ENCODE peak calls at places on chromosomes 5 and 9, in four cellular contexts. I is skeletal muscle cell, E is lower lobe of right lung, X is fibroblast of mammary gland. L is an unnamed sample.

GRCh38 chr5:139462582-139463276 is at the start of gene ECSCR:
- DNase-seq in I (no peak), E (no peak), X (no peak), L (no peak)

GRCh38 chr5:72611111-72611724 is 104.0 kb upstream of the ZNF366 start:
- DNase-seq in I (no peak), E (peak; percentile 81), X (peak; percentile 85), L (no peak)

GRCh38 chr9:79308012-79308411 is 263.8 kb upstream of the TLE4 start:
- DNase-seq in I (no peak), E (no peak), X (no peak), L (no peak)

GRCh38 chr5:132785355-132785754 is 8.3 kb upstream of the SEPTIN8 start:
- DNase-seq in I (no peak), E (no peak), X (no peak), L (no peak)

GRCh38 chr5:32352685-32353084 is 39.9 kb upstream of the MTMR12 start:
- DNase-seq in I (no peak), E (no peak), X (no peak), L (no peak)

GRCh38 chr9:133731876-133732321 is 6.3 kb downstream of the SARDH start:
- DNase-seq in I (no peak), E (no peak), X (peak; percentile 50), L (peak; percentile 49)

GRCh38 chr5:170782438-170782837 is 1.1 kb upstream of the GABRP start:
- DNase-seq in I (no peak), E (no peak), X (no peak), L (no peak)

GRCh38 chr5:149205625-149206523 is 64.6 kb downstream of the ABLIM3 start:
- DNase-seq in I (peak; percentile 71), E (peak; percentile 48), X (peak; percentile 89), L (no peak)

GRCh38 chr5:72817639-72818266 is 1.3 kb downstream of the TNPO1 start:
- DNase-seq in I (no peak), E (no peak), X (peak; percentile 26), L (no peak)

GRCh38 chr5:61234019-61234418 is 71.8 kb upstream of the SMIM15 start:
- DNase-seq in I (no peak), E (no peak), X (no peak), L (no peak)

GRCh38 chr5:61231813-61232212 is 69.5 kb upstream of the SMIM15 start:
- DNase-seq in I (no peak), E (no peak), X (no peak), L (no peak)

GRCh38 chr5:61230492-61230891 is 68.2 kb upstream of the SMIM15 start:
- DNase-seq in I (no peak), E (no peak), X (no peak), L (no peak)

GRCh38 chr5:61229416-61229815 is 67.1 kb upstream of the SMIM15 start:
- DNase-seq in I (no peak), E (no peak), X (no peak), L (no peak)

GRCh38 chr5:61232490-61232889 is 70.2 kb upstream of the SMIM15 start:
- DNase-seq in I (peak; percentile 75), E (no peak), X (peak; percentile 86), L (no peak)
- H3K4me3 ChIP-seq in I (no peak overlapping the region), E (no peak overlapping the region), X (no peak overlapping the region), L (no peak overlapping the region)

GRCh38 chr9:81609782-81610738 is 79.3 kb downstream of the TLE1 start:
- DNase-seq in I (no peak), E (no peak), X (no peak), L (no peak)
- H3K4me3 ChIP-seq in I (no peak overlapping the region), E (no peak overlapping the region), X (no peak overlapping the region), L (no peak overlapping the region)

GRCh38 chr9:84668204-84669007 is 1.1 kb upstream of the NTRK2 start:
- DNase-seq in I (no peak), E (peak; percentile 63), X (peak; percentile 36), L (no peak)
- H3K4me3 ChIP-seq in I (peak overlapping the region; percentile 46), E (peak overlapping the region; percentile 57), X (peak overlapping the region; percentile 7), L (peak overlapping the region; percentile 21)

GRCh38 chr5:1502046-1502736 is 21.6 kb downstream of the LPCAT1 start:
- DNase-seq in I (no peak), E (peak; percentile 87), X (no peak), L (no peak)

GRCh38 chr5:1499851-1500250 is 23.9 kb downstream of the LPCAT1 start:
- DNase-seq in I (no peak), E (no peak), X (no peak), L (no peak)

GRCh38 chr5:1501372-1502045 is 22.3 kb downstream of the LPCAT1 start:
- DNase-seq in I (no peak), E (no peak), X (no peak), L (no peak)

GRCh38 chr5:1498623-1499416 is 24.9 kb downstream of the LPCAT1 start:
- DNase-seq in I (no peak), E (no peak), X (no peak), L (no peak)

DNA sequence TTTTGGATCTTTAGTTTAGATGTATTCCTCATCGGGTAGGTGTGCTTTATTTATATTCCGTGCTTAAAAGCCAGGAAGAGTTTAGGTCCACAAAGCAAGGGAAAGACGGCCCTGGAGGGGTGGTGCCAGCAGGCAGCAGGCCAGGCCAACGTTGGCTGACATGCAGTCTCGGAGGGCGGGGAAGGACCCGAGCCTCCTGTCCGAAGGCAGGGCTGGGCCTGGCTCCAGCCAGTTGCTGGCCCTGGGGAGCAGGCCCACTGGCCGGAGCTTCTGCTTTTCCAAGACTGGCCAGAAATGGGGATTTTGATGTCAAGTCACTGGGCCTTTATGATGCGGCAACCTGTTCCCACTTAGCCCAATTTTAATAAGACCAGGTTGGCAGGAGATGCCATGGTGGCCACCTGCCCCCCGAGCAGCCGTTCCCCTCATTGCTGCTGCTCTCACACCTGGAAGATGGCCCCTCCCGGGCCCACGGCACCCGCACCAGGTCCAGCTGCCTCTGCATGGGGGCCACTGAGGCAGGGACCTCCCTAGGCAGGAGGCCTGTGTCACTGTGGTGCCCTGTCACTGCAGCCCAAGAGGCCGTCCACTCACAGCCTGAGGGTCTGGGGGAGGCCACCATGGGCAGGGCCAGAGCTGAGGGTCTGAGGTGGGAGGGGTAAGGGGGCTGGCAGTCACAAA is 23.2 kb downstream of the LPCAT1 start:
- DNase-seq in I (no peak), E (peak; percentile 81), X (peak; percentile 44), L (no peak)
- H3K4me3 ChIP-seq in I (no peak overlapping the region), E (no peak overlapping the region), X (no peak overlapping the region), L (no peak overlapping the region)

GRCh38 chr9:126861707-126862460 is 1.4 kb downstream of the ZBTB34 start:
- DNase-seq in I (peak; percentile 27), E (peak; percentile 68), X (peak; percentile 68), L (no peak)
- H3K4me3 ChIP-seq in I (peak overlapping the region; percentile 83), E (peak overlapping the region; percentile 87), X (peak overlapping the region; percentile 76), L (peak overlapping the region; percentile 99)

DNA sequence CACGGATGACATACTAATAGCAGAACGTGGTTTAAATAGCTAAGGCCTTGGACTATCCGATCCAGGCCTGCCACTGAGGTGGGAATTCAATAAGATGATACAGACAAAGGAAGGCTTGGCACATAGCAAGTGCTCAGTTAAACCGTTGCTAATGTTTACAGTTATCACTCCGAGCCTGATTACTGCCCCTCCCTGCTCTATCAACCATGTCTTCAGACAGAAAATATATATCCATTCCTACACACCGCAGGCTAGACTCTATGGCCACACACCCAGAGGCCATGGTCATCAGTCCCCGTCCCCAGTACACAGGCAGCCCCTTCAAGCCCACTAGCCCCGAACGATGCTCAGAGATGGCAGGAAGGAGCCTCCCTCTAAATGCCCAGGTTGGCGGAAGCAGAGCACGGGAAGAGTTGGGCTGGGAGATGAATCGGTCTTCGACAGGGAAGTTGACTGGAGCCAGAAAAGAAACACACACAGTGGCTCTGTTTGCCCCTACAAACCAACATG is 49.8 kb upstream of the STXBP1 start:
- DNase-seq in I (no peak), E (no peak), X (no peak), L (peak; percentile 53)
- H3K4me3 ChIP-seq in I (no peak overlapping the region), E (peak overlapping the region; percentile 14), X (no peak overlapping the region), L (no peak overlapping the region)

GRCh38 chr9:134914501-134914834 is 3.2 kb downstream of the FCN1 start:
- DNase-seq in I (no peak), E (no peak), X (no peak), L (no peak)

GRCh38 chr9:134913041-134913712 is 4.5 kb downstream of the FCN1 start:
- DNase-seq in I (no peak), E (no peak), X (no peak), L (no peak)

GRCh38 chr9:134916161-134916665 is 1.5 kb downstream of the FCN1 start:
- DNase-seq in I (no peak), E (peak; percentile 45), X (no peak), L (no peak)

GRCh38 chr9:134913713-134914500 is 3.8 kb downstream of the FCN1 start:
- DNase-seq in I (no peak), E (peak; percentile 17), X (no peak), L (no peak)

DNA sequence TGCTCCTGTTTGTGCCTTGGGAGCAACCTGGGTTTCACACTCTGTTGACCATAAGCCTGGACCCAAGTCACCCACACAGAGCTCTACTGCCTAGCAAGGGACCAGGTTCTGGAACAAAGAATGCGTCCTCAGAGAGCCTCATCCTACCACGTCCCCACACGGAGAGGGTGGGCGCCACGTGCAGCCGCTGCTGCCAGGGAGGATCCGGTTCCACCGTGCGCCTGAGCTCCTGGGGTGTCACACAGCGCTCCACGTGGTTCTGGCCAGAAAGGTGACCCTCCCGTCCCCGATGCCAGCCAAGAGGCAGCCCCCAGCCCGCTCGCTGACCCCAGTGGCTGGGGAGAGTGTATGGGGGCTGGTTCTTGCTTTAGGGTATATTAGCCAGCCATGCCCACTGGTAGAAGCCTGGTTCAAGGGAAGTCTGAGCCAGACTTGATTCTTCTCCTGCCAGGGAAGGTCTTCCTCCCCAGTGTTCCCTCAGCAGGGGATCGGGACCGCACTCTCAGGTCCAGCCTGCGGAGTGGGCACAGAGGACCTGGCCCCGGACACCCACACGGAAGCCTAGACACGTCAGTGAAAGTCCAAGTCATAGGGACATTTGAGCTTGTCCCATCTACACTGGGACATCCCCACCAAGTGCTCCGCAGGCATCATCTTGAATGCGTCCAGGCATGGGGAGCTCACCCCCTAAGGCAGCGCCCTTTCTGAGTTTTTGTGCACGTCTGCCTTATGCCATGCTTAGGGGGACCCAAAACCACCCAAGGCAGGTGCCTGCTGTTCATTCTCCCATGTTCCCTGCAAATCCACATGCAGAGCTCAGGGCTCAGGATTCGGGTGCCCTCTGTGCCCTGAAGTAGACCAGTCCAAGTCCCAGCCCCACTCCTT is 2.4 kb downstream of the FCN1 start:
- DNase-seq in I (no peak), E (peak; percentile 23), X (no peak), L (no peak)
- H3K4me3 ChIP-seq in I (no peak overlapping the region), E (no peak overlapping the region), X (no peak overlapping the region), L (no peak overlapping the region)